ENCODE peak calls at places on chromosomes 16 and 17, in seven cellular contexts. P, J, N, E, C, O and X are unnamed samples.

GRCh38 chr16:67173323-67173722 is 3.0 kb downstream of the NOL3 start:
- DNase-seq in P (no peak), J (no peak), N (no peak), E (no peak), C (no peak), O (no peak), X (no peak)

GRCh38 chr16:54936086-54936978 is 5.7 kb downstream of the IRX5 start:
- DNase-seq in P (no peak), J (no peak), N (peak), E (no peak), C (peak), O (no peak), X (no peak)

GRCh38 chr16:24652803-24653202 is 76.6 kb upstream of the TNRC6A start:
- DNase-seq in P (no peak), J (no peak), N (no peak), E (no peak), C (no peak), O (no peak), X (no peak)

GRCh38 chr16:80387308-80387921 is 153.4 kb upstream of the DYNLRB2 start:
- DNase-seq in P (no peak), J (no peak), N (no peak), E (no peak), C (no peak), O (no peak), X (no peak)

GRCh38 chr17:1095093-1095852 is 84.5 kb downstream of the ABR start:
- DNase-seq in P (no peak), J (no peak), N (no peak), E (no peak), C (no peak), O (no peak), X (no peak)

GRCh38 chr17:58741121-58741625 is 14.5 kb upstream of the PPM1E start:
- DNase-seq in P (no peak), J (no peak), N (no peak), E (no peak), C (no peak), O (no peak), X (no peak)

GRCh38 chr17:59899099-59899498 is 6.2 kb downstream of the RPS6KB1 start:
- DNase-seq in P (no peak), J (no peak), N (peak), E (no peak), C (no peak), O (no peak), X (no peak)

GRCh38 chr17:51683291-51683690 is 422.9 kb downstream of the UTP18 start:
- DNase-seq in P (no peak), J (no peak), N (no peak), E (no peak), C (peak), O (no peak), X (no peak)

GRCh38 chr17:60827920-60828319 is 150.3 kb downstream of the BCAS3 start:
- DNase-seq in P (no peak), J (no peak), N (peak), E (no peak), C (no peak), O (no peak), X (no peak)